ENCODE peak calls at places on chromosomes 3 and 15, in nine cellular contexts. One of them, this sample, is unnamed.

GRCh38 chr3:126557761-126558160 is 971 bp downstream of the C3orf22 start:
- DNase-seq in Peyer's patch: no peak
- DNase-seq in SJSA1: peak; percentile 30
- DNase-seq in CD4-positive, CD25-positive, alpha-beta regulatory T cell: no peak
- DNase-seq in CD8-positive, alpha-beta T cell: no peak
- DNase-seq in fibroblast of lung: no peak
- DNase-seq in right cardiac atrium: no peak
- DNase-seq in GM23338: no peak
- DNase-seq in heart left ventricle: no peak
- DNase-seq in this sample: peak; percentile 85

GRCh38 chr15:69760890-69761568 is 308.4 kb downstream of the RPLP1 start:
- DNase-seq in Peyer's patch: peak; percentile 60
- DNase-seq in SJSA1: peak; percentile 96
- DNase-seq in CD4-positive, CD25-positive, alpha-beta regulatory T cell: peak; percentile 90
- DNase-seq in CD8-positive, alpha-beta T cell: peak; percentile 77
- DNase-seq in fibroblast of lung: peak; percentile 97
- DNase-seq in right cardiac atrium: peak; percentile 65
- DNase-seq in GM23338: no peak
- DNase-seq in heart left ventricle: peak; percentile 53
- DNase-seq in this sample: peak; percentile 87

GRCh38 chr15:38517312-38517711 is 47.3 kb downstream of the RASGRP1 start:
- DNase-seq in Peyer's patch: no peak
- DNase-seq in SJSA1: no peak
- DNase-seq in CD4-positive, CD25-positive, alpha-beta regulatory T cell: no peak
- DNase-seq in CD8-positive, alpha-beta T cell: no peak
- DNase-seq in fibroblast of lung: no peak
- DNase-seq in right cardiac atrium: no peak
- DNase-seq in GM23338: no peak
- DNase-seq in heart left ventricle: no peak
- DNase-seq in this sample: no peak

GRCh38 chr3:137988152-137988551 is 21.8 kb upstream of the CLDN18 start:
- DNase-seq in Peyer's patch: no peak
- DNase-seq in SJSA1: no peak
- DNase-seq in CD4-positive, CD25-positive, alpha-beta regulatory T cell: no peak
- DNase-seq in CD8-positive, alpha-beta T cell: no peak
- DNase-seq in fibroblast of lung: no peak
- DNase-seq in right cardiac atrium: no peak
- DNase-seq in GM23338: no peak
- DNase-seq in heart left ventricle: no peak
- DNase-seq in this sample: no peak

GRCh38 chr15:56095406-56095805 is 102.0 kb upstream of the NEDD4 start:
- DNase-seq in Peyer's patch: no peak
- DNase-seq in SJSA1: no peak
- DNase-seq in CD4-positive, CD25-positive, alpha-beta regulatory T cell: no peak
- DNase-seq in CD8-positive, alpha-beta T cell: no peak
- DNase-seq in fibroblast of lung: no peak
- DNase-seq in right cardiac atrium: no peak
- DNase-seq in GM23338: no peak
- DNase-seq in heart left ventricle: no peak
- DNase-seq in this sample: no peak

GRCh38 chr3:34405159-34405558 is 606.7 kb downstream of the PDCD6IP start:
- DNase-seq in Peyer's patch: no peak
- DNase-seq in SJSA1: no peak
- DNase-seq in CD4-positive, CD25-positive, alpha-beta regulatory T cell: no peak
- DNase-seq in CD8-positive, alpha-beta T cell: no peak
- DNase-seq in fibroblast of lung: no peak
- DNase-seq in right cardiac atrium: no peak
- DNase-seq in GM23338: no peak
- DNase-seq in heart left ventricle: no peak
- DNase-seq in this sample: no peak

GRCh38 chr15:81313686-81314085 is 10.3 kb downstream of the STARD5 start:
- DNase-seq in Peyer's patch: no peak
- DNase-seq in SJSA1: no peak
- DNase-seq in CD4-positive, CD25-positive, alpha-beta regulatory T cell: no peak
- DNase-seq in CD8-positive, alpha-beta T cell: no peak
- DNase-seq in fibroblast of lung: no peak
- DNase-seq in right cardiac atrium: no peak
- DNase-seq in GM23338: no peak
- DNase-seq in heart left ventricle: no peak
- DNase-seq in this sample: no peak

GRCh38 chr3:58707390-58707930 is 40.9 kb upstream of the FAM3D start:
- DNase-seq in Peyer's patch: no peak
- DNase-seq in SJSA1: no peak
- DNase-seq in CD4-positive, CD25-positive, alpha-beta regulatory T cell: no peak
- DNase-seq in CD8-positive, alpha-beta T cell: no peak
- DNase-seq in fibroblast of lung: no peak
- DNase-seq in right cardiac atrium: no peak
- DNase-seq in GM23338: no peak
- DNase-seq in heart left ventricle: no peak
- DNase-seq in this sample: no peak

GRCh38 chr3:48232734-48233133 is 8.2 kb upstream of the ZNF589 start:
- DNase-seq in Peyer's patch: peak; percentile 86
- DNase-seq in SJSA1: peak; percentile 50
- DNase-seq in CD4-positive, CD25-positive, alpha-beta regulatory T cell: peak; percentile 61
- DNase-seq in CD8-positive, alpha-beta T cell: peak; percentile 62
- DNase-seq in fibroblast of lung: peak; percentile 63
- DNase-seq in right cardiac atrium: peak; percentile 85
- DNase-seq in GM23338: peak; percentile 94
- DNase-seq in heart left ventricle: peak; percentile 78
- DNase-seq in this sample: no peak

GRCh38 chr3:41900265-41900664 is 61.6 kb downstream of the ULK4 start:
- DNase-seq in Peyer's patch: no peak
- DNase-seq in SJSA1: peak; percentile 42
- DNase-seq in CD4-positive, CD25-positive, alpha-beta regulatory T cell: no peak
- DNase-seq in CD8-positive, alpha-beta T cell: no peak
- DNase-seq in fibroblast of lung: peak; percentile 30
- DNase-seq in right cardiac atrium: no peak
- DNase-seq in GM23338: no peak
- DNase-seq in heart left ventricle: no peak
- DNase-seq in this sample: no peak

GRCh38 chr15:57217716-57218598 is 158.3 kb upstream of the CGNL1 start:
- DNase-seq in Peyer's patch: no peak
- DNase-seq in SJSA1: no peak
- DNase-seq in CD4-positive, CD25-positive, alpha-beta regulatory T cell: no peak
- DNase-seq in CD8-positive, alpha-beta T cell: no peak
- DNase-seq in fibroblast of lung: peak; percentile 29
- DNase-seq in right cardiac atrium: no peak
- DNase-seq in GM23338: no peak
- DNase-seq in heart left ventricle: no peak
- DNase-seq in this sample: no peak

GRCh38 chr3:162391301-162391700 is 894.7 kb downstream of the OTOL1 start:
- DNase-seq in Peyer's patch: no peak
- DNase-seq in SJSA1: no peak
- DNase-seq in CD4-positive, CD25-positive, alpha-beta regulatory T cell: no peak
- DNase-seq in CD8-positive, alpha-beta T cell: no peak
- DNase-seq in fibroblast of lung: peak; percentile 25
- DNase-seq in right cardiac atrium: no peak
- DNase-seq in GM23338: no peak
- DNase-seq in heart left ventricle: no peak
- DNase-seq in this sample: no peak

GRCh38 chr15:101613130-101614000 is 38.8 kb downstream of the TM2D3 start:
- DNase-seq in Peyer's patch: no peak
- DNase-seq in SJSA1: no peak
- DNase-seq in CD4-positive, CD25-positive, alpha-beta regulatory T cell: no peak
- DNase-seq in CD8-positive, alpha-beta T cell: no peak
- DNase-seq in fibroblast of lung: peak; percentile 31
- DNase-seq in right cardiac atrium: peak; percentile 93
- DNase-seq in GM23338: no peak
- DNase-seq in heart left ventricle: peak; percentile 96
- DNase-seq in this sample: no peak

GRCh38 chr15:74778599-74778970 is 3.3 kb upstream of the CSK start:
- DNase-seq in Peyer's patch: no peak
- DNase-seq in SJSA1: no peak
- DNase-seq in CD4-positive, CD25-positive, alpha-beta regulatory T cell: no peak
- DNase-seq in CD8-positive, alpha-beta T cell: no peak
- DNase-seq in fibroblast of lung: no peak
- DNase-seq in right cardiac atrium: peak; percentile 18
- DNase-seq in GM23338: no peak
- DNase-seq in heart left ventricle: no peak
- DNase-seq in this sample: no peak

GRCh38 chr15:74775894-74776293 is 6.0 kb upstream of the CSK start:
- DNase-seq in Peyer's patch: no peak
- DNase-seq in SJSA1: no peak
- DNase-seq in CD4-positive, CD25-positive, alpha-beta regulatory T cell: no peak
- DNase-seq in CD8-positive, alpha-beta T cell: no peak
- DNase-seq in fibroblast of lung: no peak
- DNase-seq in right cardiac atrium: no peak
- DNase-seq in GM23338: no peak
- DNase-seq in heart left ventricle: no peak
- DNase-seq in this sample: no peak

GRCh38 chr15:74776851-74777768 is 4.8 kb upstream of the CSK start:
- DNase-seq in Peyer's patch: peak; percentile 84
- DNase-seq in SJSA1: no peak
- DNase-seq in CD4-positive, CD25-positive, alpha-beta regulatory T cell: peak; percentile 86
- DNase-seq in CD8-positive, alpha-beta T cell: peak; percentile 54
- DNase-seq in fibroblast of lung: no peak
- DNase-seq in right cardiac atrium: peak; percentile 70
- DNase-seq in GM23338: peak; percentile 69
- DNase-seq in heart left ventricle: no peak
- DNase-seq in this sample: no peak

GRCh38 chr15:74779162-74779648 is 2.7 kb upstream of the CSK start:
- DNase-seq in Peyer's patch: no peak
- DNase-seq in SJSA1: no peak
- DNase-seq in CD4-positive, CD25-positive, alpha-beta regulatory T cell: no peak
- DNase-seq in CD8-positive, alpha-beta T cell: no peak
- DNase-seq in fibroblast of lung: no peak
- DNase-seq in right cardiac atrium: peak; percentile 16
- DNase-seq in GM23338: no peak
- DNase-seq in heart left ventricle: no peak
- DNase-seq in this sample: no peak

DNA sequence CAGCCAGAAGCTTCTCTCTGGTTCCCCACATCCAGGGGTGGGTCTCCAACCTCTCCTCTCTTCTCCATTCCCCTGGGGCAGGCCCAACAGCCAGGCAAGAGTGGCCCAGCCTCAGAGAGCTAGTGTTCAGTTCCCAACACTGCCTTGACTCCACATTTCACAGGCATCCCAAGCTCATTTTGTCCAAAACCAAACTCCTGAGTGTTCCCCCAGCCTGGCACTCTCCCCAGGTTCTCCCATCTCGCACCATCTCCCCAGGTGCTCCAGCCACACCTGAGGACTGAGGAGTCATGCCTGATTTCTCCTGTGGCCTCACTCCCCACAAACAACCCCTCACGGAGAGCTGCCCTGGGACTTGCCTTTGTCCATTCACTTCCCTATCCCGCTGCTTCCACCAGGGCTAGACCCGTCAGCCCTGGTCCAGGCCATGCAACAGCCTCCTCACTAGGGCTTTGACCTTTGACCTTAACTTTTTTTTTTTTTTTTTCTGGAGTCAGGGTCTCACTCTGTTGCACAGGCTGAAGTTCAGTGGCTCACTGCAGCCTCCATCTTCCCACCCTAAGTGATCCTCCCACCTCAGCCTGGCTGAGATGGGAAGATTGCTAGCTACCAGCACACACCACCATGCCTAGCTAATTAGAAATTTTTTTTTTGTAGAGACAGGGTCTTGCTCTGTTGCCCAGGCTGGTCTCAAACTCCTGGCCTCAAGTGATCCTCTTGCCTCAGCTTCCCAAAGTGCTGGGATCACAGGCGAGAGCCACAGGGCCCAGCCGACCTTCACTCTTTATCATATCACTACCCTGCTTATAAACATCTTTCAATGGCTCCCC is 3.9 kb upstream of the CSK start:
- DNase-seq in Peyer's patch: no peak
- DNase-seq in SJSA1: no peak
- DNase-seq in CD4-positive, CD25-positive, alpha-beta regulatory T cell: no peak
- DNase-seq in CD8-positive, alpha-beta T cell: no peak
- DNase-seq in fibroblast of lung: no peak
- DNase-seq in right cardiac atrium: peak; percentile 27
- DNase-seq in GM23338: no peak
- DNase-seq in heart left ventricle: no peak
- DNase-seq in this sample: no peak
- H3K4me3 ChIP-seq in Peyer's patch: no peak overlapping the region
- H3K4me3 ChIP-seq in SJSA1: no peak overlapping the region
- H3K4me3 ChIP-seq in CD4-positive, CD25-positive, alpha-beta regulatory T cell: peak overlapping the region; percentile 51
- H3K4me3 ChIP-seq in CD8-positive, alpha-beta T cell: peak overlapping the region; percentile 31
- H3K4me3 ChIP-seq in fibroblast of lung: no peak overlapping the region
- H3K4me3 ChIP-seq in right cardiac atrium: no peak overlapping the region
- H3K4me3 ChIP-seq in GM23338: no peak overlapping the region
- H3K4me3 ChIP-seq in heart left ventricle: no peak overlapping the region
- H3K4me3 ChIP-seq in this sample: no peak overlapping the region

DNA sequence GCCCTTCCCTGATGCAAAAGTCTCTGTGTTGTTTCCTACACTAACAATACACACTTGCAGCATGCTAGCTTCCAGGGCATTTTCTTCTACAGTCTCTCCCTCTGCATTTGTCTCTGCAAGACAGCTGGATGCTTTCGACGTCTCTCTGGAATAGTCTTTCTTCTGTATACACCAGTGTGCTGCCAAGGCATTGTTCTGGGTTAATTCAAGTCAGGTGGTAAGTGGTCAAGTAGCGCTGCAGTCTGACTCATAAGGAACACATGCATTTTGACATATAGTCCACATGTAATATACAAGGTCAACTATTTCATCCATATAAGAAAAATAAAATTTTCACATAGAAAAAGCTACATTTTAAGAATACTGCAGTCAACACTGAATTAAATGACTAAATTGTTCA is 92.7 kb downstream of the MYLK start:
- DNase-seq in Peyer's patch: no peak
- DNase-seq in SJSA1: peak; percentile 58
- DNase-seq in CD4-positive, CD25-positive, alpha-beta regulatory T cell: no peak
- DNase-seq in CD8-positive, alpha-beta T cell: no peak
- DNase-seq in fibroblast of lung: peak; percentile 95
- DNase-seq in right cardiac atrium: no peak
- DNase-seq in GM23338: no peak
- DNase-seq in heart left ventricle: no peak
- DNase-seq in this sample: peak; percentile 64
- H3K27ac ChIP-seq in Peyer's patch: no peak overlapping the region
- H3K27ac ChIP-seq in SJSA1: peak overlapping the region; percentile 1
- H3K27ac ChIP-seq in CD4-positive, CD25-positive, alpha-beta regulatory T cell: no peak overlapping the region
- H3K27ac ChIP-seq in CD8-positive, alpha-beta T cell: no peak overlapping the region
- H3K27ac ChIP-seq in fibroblast of lung: no peak overlapping the region
- H3K27ac ChIP-seq in right cardiac atrium: no peak overlapping the region
- H3K27ac ChIP-seq in GM23338: no peak overlapping the region
- H3K27ac ChIP-seq in heart left ventricle: no peak overlapping the region
- H3K27ac ChIP-seq in this sample: peak overlapping the region; percentile 20

DNA sequence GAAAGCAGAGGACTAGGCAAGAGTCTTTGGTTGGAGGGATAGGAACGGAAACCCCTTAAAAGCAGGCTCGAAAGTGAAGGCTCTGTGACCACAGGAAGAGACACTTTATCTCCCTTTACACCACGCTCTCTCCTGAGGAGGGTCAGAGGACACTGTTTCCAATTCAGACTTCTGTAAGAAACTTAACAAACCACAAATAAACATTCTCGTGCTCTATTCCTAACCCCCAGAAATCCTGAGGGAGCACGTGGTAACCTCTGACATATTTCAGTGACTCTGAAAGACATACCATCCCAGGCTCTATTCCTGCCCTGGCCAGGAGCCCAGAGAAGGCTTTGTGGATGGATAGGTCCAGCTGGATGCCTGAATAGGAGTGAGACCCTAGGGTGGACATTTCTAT is 168.2 kb upstream of the NDN start:
- DNase-seq in Peyer's patch: no peak
- DNase-seq in SJSA1: no peak
- DNase-seq in CD4-positive, CD25-positive, alpha-beta regulatory T cell: no peak
- DNase-seq in CD8-positive, alpha-beta T cell: no peak
- DNase-seq in fibroblast of lung: peak; percentile 38
- DNase-seq in right cardiac atrium: no peak
- DNase-seq in GM23338: no peak
- DNase-seq in heart left ventricle: peak; percentile 41
- DNase-seq in this sample: no peak
- H3K4me3 ChIP-seq in Peyer's patch: no peak overlapping the region
- H3K4me3 ChIP-seq in SJSA1: no peak overlapping the region
- H3K4me3 ChIP-seq in CD4-positive, CD25-positive, alpha-beta regulatory T cell: no peak overlapping the region
- H3K4me3 ChIP-seq in CD8-positive, alpha-beta T cell: no peak overlapping the region
- H3K4me3 ChIP-seq in fibroblast of lung: no peak overlapping the region
- H3K4me3 ChIP-seq in right cardiac atrium: no peak overlapping the region
- H3K4me3 ChIP-seq in GM23338: no peak overlapping the region
- H3K4me3 ChIP-seq in heart left ventricle: no peak overlapping the region
- H3K4me3 ChIP-seq in this sample: no peak overlapping the region

GRCh38 chr3:194928831-194929594 is 243.3 kb downstream of the FAM43A start:
- DNase-seq in Peyer's patch: no peak
- DNase-seq in SJSA1: no peak
- DNase-seq in CD4-positive, CD25-positive, alpha-beta regulatory T cell: no peak
- DNase-seq in CD8-positive, alpha-beta T cell: no peak
- DNase-seq in fibroblast of lung: no peak
- DNase-seq in right cardiac atrium: peak; percentile 65
- DNase-seq in GM23338: peak; percentile 91
- DNase-seq in heart left ventricle: peak; percentile 41
- DNase-seq in this sample: peak; percentile 91
- H3K27ac ChIP-seq in Peyer's patch: no peak overlapping the region
- H3K27ac ChIP-seq in SJSA1: no peak overlapping the region
- H3K27ac ChIP-seq in CD4-positive, CD25-positive, alpha-beta regulatory T cell: no peak overlapping the region
- H3K27ac ChIP-seq in CD8-positive, alpha-beta T cell: no peak overlapping the region
- H3K27ac ChIP-seq in fibroblast of lung: no peak overlapping the region
- H3K27ac ChIP-seq in right cardiac atrium: no peak overlapping the region
- H3K27ac ChIP-seq in GM23338: no peak overlapping the region
- H3K27ac ChIP-seq in heart left ventricle: no peak overlapping the region
- H3K27ac ChIP-seq in this sample: peak overlapping the region; percentile 73